ENCODE peak calls at places on chromosomes 2 and 18, in six cellular contexts. F, M, U, Z, T and W are unnamed samples.

GRCh38 chr2:109470121-109470921 is 143.4 kb downstream of the SEPTIN10 start:
- DNase-seq in Z (no peak), F (no peak), U (no peak), M (no peak), T (no peak), W (no peak)

GRCh38 chr2:48129256-48129950 is 223.1 kb upstream of the FBXO11 start:
- DNase-seq in T (no peak), U (no peak), F (no peak), M (no peak), Z (no peak), W (no peak)

GRCh38 chr2:71528749-71529148 is 75.4 kb downstream of the DYSF start:
- DNase-seq in T (no peak), M (no peak), F (no peak), Z (no peak), U (no peak), W (no peak)

GRCh38 chr2:30139131-30139870 is 7.5 kb upstream of the YPEL5 start:
- DNase-seq in M (no peak), Z (no peak), T (no peak), F (no peak), U (no peak), W (no peak)

GRCh38 chr2:173720310-173720709 is 244.9 kb downstream of the SP3 start:
- DNase-seq in U (no peak), Z (no peak), T (no peak), F (no peak), M (no peak), W (no peak)

GRCh38 chr2:112636605-112637288 is 9.0 kb upstream of the SLC20A1 start:
- DNase-seq in Z (no peak), M (no peak), U (no peak), T (no peak), F (no peak), W (peak; percentile 42)

GRCh38 chr2:236168110-236169067 is at the start of gene GBX2:
- DNase-seq in Z (no peak), U (peak; percentile 92), T (no peak), F (peak; percentile 87), M (no peak), W (no peak)

GRCh38 chr18:10912790-10913560 is 236.4 kb downstream of the PIEZO2 start:
- DNase-seq in U (no peak), F (no peak), M (peak; percentile 86), T (no peak), Z (no peak), W (no peak)

GRCh38 chr18:58863539-58864145 is 1.0 kb upstream of the ZNF532 start:
- DNase-seq in U (no peak), F (no peak), M (no peak), T (no peak), Z (peak; percentile 44), W (peak; percentile 48)

GRCh38 chr18:9708882-9709877 is 1.1 kb downstream of the RAB31 start:
- DNase-seq in F (no peak), Z (no peak), U (peak; percentile 44), T (no peak), M (no peak), W (peak; percentile 33)

GRCh38 chr2:60046529-60046928 is 506.9 kb downstream of the BCL11A start:
- DNase-seq in U (no peak), Z (no peak), F (no peak), T (no peak), M (no peak), W (no peak)

GRCh38 chr2:7118606-7119503 is 201.6 kb downstream of the RNF144A start:
- DNase-seq in T (no peak), Z (peak; percentile 28), F (no peak), M (no peak), U (no peak), W (no peak)

GRCh38 chr2:219644801-219645480 is 17.5 kb downstream of the SLC4A3 start:
- DNase-seq in Z (no peak), M (no peak), T (no peak), U (no peak), F (peak; percentile 37), W (no peak)

GRCh38 chr2:113103958-113104627 is 23.3 kb upstream of the IL1RN start:
- DNase-seq in T (no peak), U (no peak), M (no peak), Z (no peak), F (no peak), W (no peak)

GRCh38 chr2:234458466-234458865 is 38.4 kb downstream of the ARL4C start:
- DNase-seq in F (no peak), T (no peak), U (no peak), M (no peak), Z (no peak), W (no peak)

GRCh38 chr2:28750316-28751101 is 1.1 kb upstream of the PPP1CB start:
- DNase-seq in M (no peak), F (no peak), T (no peak), Z (no peak), U (peak; percentile 18), W (no peak)

GRCh38 chr18:54825626-54826344 is 2.5 kb upstream of the RAB27B start:
- DNase-seq in T (no peak), M (no peak), U (no peak), F (no peak), Z (no peak), W (no peak)

GRCh38 chr18:54830260-54830659 is 2.0 kb downstream of the RAB27B start:
- DNase-seq in F (no peak), U (no peak), Z (no peak), T (no peak), M (no peak), W (no peak)

GRCh38 chr18:54829856-54830255 is 1.6 kb downstream of the RAB27B start:
- DNase-seq in T (no peak), U (no peak), M (no peak), Z (no peak), F (no peak), W (no peak)

GRCh38 chr18:54828986-54829385 is 709 bp downstream of the RAB27B start:
- DNase-seq in M (no peak), Z (no peak), U (no peak), F (no peak), T (no peak), W (no peak)

GRCh38 chr18:54828290-54828871 is at the start of gene RAB27B:
- DNase-seq in F (peak; percentile 83), U (no peak), M (peak; percentile 25), Z (no peak), T (no peak), W (no peak)
- TF ChIP-seq POLR2AphosphoS5 in F (no peak), U (no peak), M (no peak), Z (no peak), T (no peak), W (no peak)

DNA sequence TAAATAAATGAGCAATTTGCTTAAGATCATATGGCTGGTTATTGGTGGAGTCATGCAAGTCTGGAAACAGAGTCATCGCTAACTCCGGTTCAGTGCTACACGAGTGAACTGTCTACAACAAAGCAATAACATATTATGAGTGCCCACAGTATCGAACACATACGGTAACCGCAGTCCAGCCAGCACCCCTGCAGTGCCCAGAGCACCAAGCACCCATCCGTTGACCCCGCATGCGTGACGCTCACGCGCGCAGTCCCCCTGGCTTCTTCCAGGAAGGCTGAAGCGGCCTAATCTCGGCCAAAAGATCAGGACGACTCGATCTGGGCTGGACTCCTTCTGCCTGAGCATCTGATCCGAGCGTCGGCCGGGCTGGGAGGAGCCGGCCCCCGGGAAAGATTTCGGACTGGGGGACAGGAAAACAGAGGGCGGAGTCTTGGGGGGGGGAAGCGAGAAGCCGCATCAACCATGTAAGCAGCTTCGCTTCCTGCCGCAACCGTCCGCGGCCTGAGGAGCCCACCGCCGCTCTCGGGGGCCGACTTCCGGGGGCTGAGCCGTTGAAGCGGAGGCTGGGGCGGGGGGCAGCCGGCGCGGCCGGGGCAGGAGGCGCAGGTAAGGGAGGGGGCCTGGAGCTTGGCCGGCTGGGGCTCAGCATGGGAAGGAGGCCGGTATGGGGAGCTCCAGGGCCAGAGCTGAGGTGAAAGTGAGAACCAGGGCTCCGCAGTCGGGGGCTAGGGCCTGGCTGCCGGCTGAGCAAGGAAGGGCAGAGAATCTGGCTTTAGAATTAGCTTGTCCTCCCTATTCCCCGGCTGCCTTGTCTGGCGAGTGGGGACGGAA is at the start of gene PIKFYVE:
- DNase-seq in F (peak; percentile 92), U (peak; percentile 81), Z (peak; percentile 82), M (peak; percentile 99), T (peak; percentile 91), W (peak; percentile 85)
- TF ChIP-seq POLR2A in F (peak; percentile 64), U (peak; percentile 79), Z (peak; percentile 72), M (peak; percentile 76), T (peak; percentile 91), W (peak; percentile 64)

GRCh38 chr2:135664623-135665068 is 77.0 kb upstream of the UBXN4 start:
- DNase-seq in F (no peak), Z (no peak), T (peak; percentile 44), M (no peak), U (no peak), W (no peak)
- TF ChIP-seq TAF1 in F (no peak), Z (no peak), T (no peak), M (no peak), U (no peak), W (no peak)

GRCh38 chr2:102782187-102782586 is 20.4 kb downstream of the TMEM182 start:
- DNase-seq in U (no peak), Z (no peak), M (no peak), F (no peak), T (no peak), W (no peak)

GRCh38 chr2:102780467-102780866 is 18.6 kb downstream of the TMEM182 start:
- DNase-seq in M (peak; percentile 21), T (no peak), Z (no peak), F (no peak), U (no peak), W (no peak)

GRCh38 chr2:102778260-102778659 is 16.4 kb downstream of the TMEM182 start:
- DNase-seq in T (no peak), M (no peak), U (no peak), Z (no peak), F (no peak), W (no peak)

GRCh38 chr2:102783506-102784189 is 21.8 kb downstream of the TMEM182 start:
- DNase-seq in U (no peak), F (no peak), M (no peak), T (no peak), Z (no peak), W (no peak)

GRCh38 chr2:102782916-102783315 is 21.1 kb downstream of the TMEM182 start:
- DNase-seq in Z (no peak), M (no peak), T (no peak), F (no peak), U (no peak), W (no peak)
- TF ChIP-seq POLR2AphosphoS5 in Z (no peak), M (no peak), T (no peak), F (no peak), U (no peak), W (no peak)